ENCODE peak calls at places on chromosomes 1 and 21, in eight cellular contexts. U is dorsolateral prefrontal cortex, Q is lung, A is astrocyte of the spinal cord, S is NB4, C is pancreas, M is thyroid gland, X is AG04449. Z is an unnamed sample.

GRCh38 chr1:94648225-94649007 is 106.9 kb upstream of the F3 start:
- DNase-seq in U (no peak), Q (no peak), A (peak), S (peak), C (peak), M (peak), X (peak), Z (peak)

GRCh38 chr1:17688217-17688810 is 66.8 kb upstream of the ACTL8 start:
- DNase-seq in U (no peak), Q (no peak), A (no peak), S (no peak), C (no peak), M (no peak), X (no peak), Z (no peak)

GRCh38 chr1:14889937-14890440 is 263.6 kb upstream of the TMEM51 start:
- DNase-seq in U (no peak), Q (no peak), A (no peak), S (no peak), C (no peak), M (no peak), X (no peak), Z (no peak)

GRCh38 chr1:179228783-179229213 is 679 bp downstream of the ABL2 start:
- DNase-seq in U (peak), Q (peak), A (peak), S (peak), C (peak), M (peak), X (no peak), Z (no peak)

GRCh38 chr21:35603471-35603870 is 456.9 kb downstream of the SETD4 start:
- DNase-seq in U (no peak), Q (no peak), A (no peak), S (no peak), C (no peak), M (no peak), X (no peak), Z (no peak)

GRCh38 chr1:16076871-16077250 is 3.4 kb upstream of the FAM131C start:
- DNase-seq in U (no peak), Q (no peak), A (peak), S (no peak), C (peak), M (peak), X (no peak), Z (no peak)

GRCh38 chr1:215082532-215083407 is at the start of gene KCNK2:
- DNase-seq in U (no peak), Q (no peak), A (no peak), S (no peak), C (peak), M (peak), X (no peak), Z (no peak)

GRCh38 chr1:47679301-47679751 is 241.5 kb downstream of the FOXD2 start:
- DNase-seq in U (no peak), Q (peak), A (peak), S (peak), C (no peak), M (no peak), X (no peak), Z (no peak)

GRCh38 chr1:167714851-167715652 is 6.7 kb upstream of the MPZL1 start:
- DNase-seq in U (peak), Q (peak), A (peak), S (peak), C (peak), M (peak), X (peak), Z (peak)

GRCh38 chr21:35904995-35905972 is 155.0 kb downstream of the SETD4 start:
- DNase-seq in U (no peak), Q (no peak), A (no peak), S (no peak), C (no peak), M (peak), X (no peak), Z (no peak)

GRCh38 chr1:201538618-201539551 is at the start of gene NAV1:
- DNase-seq in U (peak), Q (peak), A (peak), S (no peak), C (peak), M (peak), X (no peak), Z (no peak)

GRCh38 chr21:45988366-45989347 is 7.1 kb downstream of the COL6A1 start:
- DNase-seq in U (no peak), Q (no peak), A (no peak), S (no peak), C (peak), M (no peak), X (no peak), Z (no peak)

GRCh38 chr1:82788038-82788437 is 987.3 kb downstream of the ADGRL2 start:
- DNase-seq in U (no peak), Q (no peak), A (no peak), S (no peak), C (no peak), M (no peak), X (no peak), Z (no peak)

GRCh38 chr1:156245451-156246232 is 2.2 kb downstream of the PAQR6 start:
- DNase-seq in U (no peak), Q (no peak), A (no peak), S (peak), C (peak), M (peak), X (no peak), Z (no peak)

GRCh38 chr1:242870944-242871343 is 346.4 kb upstream of the PLD5 start:
- DNase-seq in U (no peak), Q (no peak), A (no peak), S (no peak), C (no peak), M (no peak), X (no peak), Z (no peak)

GRCh38 chr1:63276625-63277024 is 45.7 kb upstream of the FOXD3 start:
- DNase-seq in U (no peak), Q (no peak), A (no peak), S (no peak), C (no peak), M (no peak), X (no peak), Z (no peak)
- H3K4me3 ChIP-seq in U (no peak), Q (no peak), A (no peak), S (no peak), C (no peak), M (no peak), X (no peak), Z (no peak)

GRCh38 chr1:173562813-173563212 is 40.1 kb downstream of the SLC9C2 start:
- DNase-seq in U (no peak), Q (no peak), A (no peak), S (peak), C (no peak), M (no peak), X (no peak), Z (no peak)
- TF ChIP-seq CTCF in U (no peak), Q (no peak), A (peak), S (no peak), C (no peak), M (no peak), X (no peak), Z (no peak)

GRCh38 chr21:42447732-42448131 is 44.0 kb downstream of the UBASH3A start:
- DNase-seq in U (no peak), Q (no peak), A (no peak), S (no peak), C (no peak), M (no peak), X (no peak), Z (no peak)
- H3K4me3 ChIP-seq in U (no peak), Q (no peak), A (no peak), S (no peak), C (no peak), M (no peak), X (no peak), Z (no peak)

GRCh38 chr1:236998571-236998970 is 5.7 kb downstream of the MT1HL1 start:
- DNase-seq in U (no peak), Q (no peak), A (no peak), S (no peak), C (no peak), M (no peak), X (no peak), Z (no peak)

GRCh38 chr1:237000191-237000590 is 4.0 kb downstream of the MT1HL1 start:
- DNase-seq in U (no peak), Q (no peak), A (no peak), S (no peak), C (no peak), M (no peak), X (no peak), Z (no peak)

GRCh38 chr1:236997361-236997760 is 6.9 kb downstream of the MT1HL1 start:
- DNase-seq in U (no peak), Q (no peak), A (no peak), S (no peak), C (no peak), M (peak), X (no peak), Z (no peak)

GRCh38 chr1:236994450-236994849 is 9.8 kb downstream of the MT1HL1 start:
- DNase-seq in U (no peak), Q (no peak), A (no peak), S (no peak), C (no peak), M (no peak), X (no peak), Z (no peak)

DNA sequence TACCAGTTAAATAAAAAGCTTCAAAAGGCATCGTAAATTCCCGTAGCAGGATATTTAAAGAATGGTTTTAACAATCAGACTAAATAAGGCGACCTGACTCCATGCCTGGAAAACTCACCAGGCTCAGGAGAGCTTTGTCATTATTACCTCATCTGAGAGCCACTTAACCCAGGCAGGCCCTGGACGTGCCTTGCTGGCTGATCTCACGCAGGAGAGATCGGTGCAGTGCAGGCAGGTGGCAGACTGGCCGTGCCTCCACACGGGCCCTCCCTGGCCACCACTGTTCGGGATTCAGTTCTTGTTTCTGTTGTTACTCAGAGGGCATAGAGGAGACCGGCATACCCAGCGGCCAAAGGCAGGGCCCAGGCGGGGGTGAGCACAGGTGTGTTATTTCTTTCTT is 6.4 kb downstream of the MT1HL1 start:
- DNase-seq in U (no peak), Q (peak), A (no peak), S (no peak), C (no peak), M (peak), X (no peak), Z (no peak)
- TF ChIP-seq CTCF in U (no peak), Q (no peak), A (no peak), S (no peak), C (no peak), M (peak), X (no peak), Z (no peak)

GRCh38 chr1:40338745-40339419 is 21.8 kb upstream of the COL9A2 start:
- DNase-seq in U (peak), Q (peak), A (peak), S (peak), C (peak), M (peak), X (no peak), Z (peak)
- H3K4me3 ChIP-seq in U (no peak), Q (no peak), A (no peak), S (peak), C (no peak), M (no peak), X (no peak), Z (no peak)

GRCh38 chr1:40862008-40862863 is at the start of gene CITED4:
- DNase-seq in U (peak), Q (peak), A (peak), S (peak), C (peak), M (peak), X (no peak), Z (peak)
- TF ChIP-seq CTCF in U (peak), Q (no peak), A (peak), S (peak), C (no peak), M (peak), X (peak), Z (no peak)